ENCODE peak calls at places on chromosomes 4 and X, in eight cellular contexts. One of them, this sample, is unnamed.

GRCh38 chrX:118627084-118627758 is 100.2 kb upstream of the IL13RA1 start:
- DNase-seq in endodermal cell: no peak
- DNase-seq in CD8-positive, alpha-beta memory T cell: no peak
- DNase-seq in heart left ventricle: no peak
- DNase-seq in pancreas: no peak
- DNase-seq in Panc1: no peak
- DNase-seq in osteoblast: no peak
- DNase-seq in tibial nerve: no peak
- DNase-seq in this sample: no peak

GRCh38 chr4:165723051-165723805 is 149.8 kb upstream of the TLL1 start:
- DNase-seq in endodermal cell: no peak
- DNase-seq in CD8-positive, alpha-beta memory T cell: no peak
- DNase-seq in heart left ventricle: no peak
- DNase-seq in pancreas: no peak
- DNase-seq in Panc1: no peak
- DNase-seq in osteoblast: no peak
- DNase-seq in tibial nerve: no peak
- DNase-seq in this sample: no peak

GRCh38 chrX:11913001-11913400 is 155.0 kb downstream of the MSL3 start:
- DNase-seq in endodermal cell: no peak
- DNase-seq in CD8-positive, alpha-beta memory T cell: no peak
- DNase-seq in heart left ventricle: no peak
- DNase-seq in pancreas: no peak
- DNase-seq in Panc1: no peak
- DNase-seq in osteoblast: no peak
- DNase-seq in tibial nerve: no peak
- DNase-seq in this sample: no peak

GRCh38 chrX:11210397-11210796 is 82.8 kb upstream of the AMELX start:
- DNase-seq in endodermal cell: no peak
- DNase-seq in CD8-positive, alpha-beta memory T cell: no peak
- DNase-seq in heart left ventricle: no peak
- DNase-seq in pancreas: no peak
- DNase-seq in Panc1: no peak
- DNase-seq in osteoblast: no peak
- DNase-seq in tibial nerve: no peak
- DNase-seq in this sample: no peak

GRCh38 chr4:172411180-172411579 is 598.0 kb downstream of the GALNTL6 start:
- DNase-seq in endodermal cell: no peak
- DNase-seq in CD8-positive, alpha-beta memory T cell: no peak
- DNase-seq in heart left ventricle: no peak
- DNase-seq in pancreas: no peak
- DNase-seq in Panc1: no peak
- DNase-seq in osteoblast: no peak
- DNase-seq in tibial nerve: no peak
- DNase-seq in this sample: no peak

GRCh38 chr4:39043697-39044363 is 11.6 kb upstream of the TMEM156 start:
- DNase-seq in endodermal cell: no peak
- DNase-seq in CD8-positive, alpha-beta memory T cell: no peak
- DNase-seq in heart left ventricle: no peak
- DNase-seq in pancreas: no peak
- DNase-seq in Panc1: no peak
- DNase-seq in osteoblast: peak; percentile 71
- DNase-seq in tibial nerve: no peak
- DNase-seq in this sample: no peak

GRCh38 chr4:87848622-87849351 is 16.0 kb downstream of the MEPE start:
- DNase-seq in endodermal cell: peak; percentile 74
- DNase-seq in CD8-positive, alpha-beta memory T cell: no peak
- DNase-seq in heart left ventricle: peak; percentile 44
- DNase-seq in pancreas: no peak
- DNase-seq in Panc1: no peak
- DNase-seq in osteoblast: no peak
- DNase-seq in tibial nerve: peak; percentile 69
- DNase-seq in this sample: peak; percentile 29

GRCh38 chrX:49754238-49754857 is 58.6 kb upstream of the PAGE1 start:
- DNase-seq in endodermal cell: peak; percentile 77
- DNase-seq in CD8-positive, alpha-beta memory T cell: peak; percentile 9
- DNase-seq in heart left ventricle: no peak
- DNase-seq in pancreas: no peak
- DNase-seq in Panc1: no peak
- DNase-seq in osteoblast: no peak
- DNase-seq in tibial nerve: peak; percentile 4
- DNase-seq in this sample: peak; percentile 38

GRCh38 chrX:96182366-96182765 is 502.3 kb upstream of the DIAPH2 start:
- DNase-seq in endodermal cell: peak; percentile 86
- DNase-seq in CD8-positive, alpha-beta memory T cell: no peak
- DNase-seq in heart left ventricle: no peak
- DNase-seq in pancreas: no peak
- DNase-seq in Panc1: no peak
- DNase-seq in osteoblast: no peak
- DNase-seq in tibial nerve: no peak
- DNase-seq in this sample: peak; percentile 17

GRCh38 chrX:45385767-45386166 is 185.1 kb upstream of the DIPK2B start:
- DNase-seq in endodermal cell: no peak
- DNase-seq in CD8-positive, alpha-beta memory T cell: no peak
- DNase-seq in heart left ventricle: no peak
- DNase-seq in pancreas: no peak
- DNase-seq in Panc1: no peak
- DNase-seq in osteoblast: no peak
- DNase-seq in tibial nerve: no peak
- DNase-seq in this sample: no peak

GRCh38 chr4:177964693-177965168 is 522.5 kb upstream of the AGA start:
- DNase-seq in endodermal cell: no peak
- DNase-seq in CD8-positive, alpha-beta memory T cell: no peak
- DNase-seq in heart left ventricle: no peak
- DNase-seq in pancreas: no peak
- DNase-seq in Panc1: no peak
- DNase-seq in osteoblast: no peak
- DNase-seq in tibial nerve: no peak
- DNase-seq in this sample: no peak

GRCh38 chr4:173211838-173212237 is 43.2 kb downstream of the GALNT7 start:
- DNase-seq in endodermal cell: no peak
- DNase-seq in CD8-positive, alpha-beta memory T cell: no peak
- DNase-seq in heart left ventricle: no peak
- DNase-seq in pancreas: no peak
- DNase-seq in Panc1: no peak
- DNase-seq in osteoblast: peak; percentile 43
- DNase-seq in tibial nerve: no peak
- DNase-seq in this sample: no peak

GRCh38 chr4:8182858-8183725 is 16.0 kb upstream of the SH3TC1 start:
- DNase-seq in endodermal cell: no peak
- DNase-seq in CD8-positive, alpha-beta memory T cell: no peak
- DNase-seq in heart left ventricle: peak; percentile 91
- DNase-seq in pancreas: no peak
- DNase-seq in Panc1: no peak
- DNase-seq in osteoblast: peak; percentile 97
- DNase-seq in tibial nerve: peak; percentile 87
- DNase-seq in this sample: no peak

GRCh38 chr4:187286536-187286935 is 562.9 kb upstream of the FAT1 start:
- DNase-seq in endodermal cell: no peak
- DNase-seq in CD8-positive, alpha-beta memory T cell: no peak
- DNase-seq in heart left ventricle: no peak
- DNase-seq in pancreas: no peak
- DNase-seq in Panc1: no peak
- DNase-seq in osteoblast: no peak
- DNase-seq in tibial nerve: no peak
- DNase-seq in this sample: no peak

GRCh38 chr4:54032558-54033135 is 31.8 kb downstream of the CHIC2 start:
- DNase-seq in endodermal cell: no peak
- DNase-seq in CD8-positive, alpha-beta memory T cell: no peak
- DNase-seq in heart left ventricle: no peak
- DNase-seq in pancreas: no peak
- DNase-seq in Panc1: no peak
- DNase-seq in osteoblast: no peak
- DNase-seq in tibial nerve: no peak
- DNase-seq in this sample: no peak

GRCh38 chr4:81152839-81153713 is 61.9 kb downstream of the PRKG2 start:
- DNase-seq in endodermal cell: no peak
- DNase-seq in CD8-positive, alpha-beta memory T cell: no peak
- DNase-seq in heart left ventricle: no peak
- DNase-seq in pancreas: no peak
- DNase-seq in Panc1: no peak
- DNase-seq in osteoblast: peak; percentile 44
- DNase-seq in tibial nerve: no peak
- DNase-seq in this sample: no peak
- H3K4me3 ChIP-seq in endodermal cell: no peak overlapping the region
- H3K4me3 ChIP-seq in CD8-positive, alpha-beta memory T cell: no peak overlapping the region
- H3K4me3 ChIP-seq in heart left ventricle: no peak overlapping the region
- H3K4me3 ChIP-seq in pancreas: no peak overlapping the region
- H3K4me3 ChIP-seq in Panc1: peak overlapping the region; percentile 52
- H3K4me3 ChIP-seq in osteoblast: no peak overlapping the region
- H3K4me3 ChIP-seq in tibial nerve: no peak overlapping the region
- H3K4me3 ChIP-seq in this sample: no peak overlapping the region

DNA sequence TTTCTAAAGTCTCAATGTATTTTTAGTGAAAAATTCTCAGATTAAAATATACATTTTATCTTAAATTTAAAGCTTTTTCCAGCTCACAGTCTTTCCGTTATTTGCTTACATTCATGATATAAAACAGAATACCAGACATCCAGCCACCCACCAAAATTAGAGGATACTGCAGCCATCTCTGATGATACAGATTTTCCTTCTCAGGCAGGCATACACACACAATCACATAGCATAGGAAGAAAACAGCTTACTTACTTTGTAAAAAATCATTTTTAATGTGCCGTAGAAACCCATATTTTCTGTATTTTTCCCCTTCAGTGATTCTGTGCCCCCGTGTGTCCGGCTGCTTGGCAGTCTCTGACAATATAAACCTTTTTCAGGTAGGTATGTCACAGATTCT is 183.7 kb downstream of the FBXW7 start:
- DNase-seq in endodermal cell: no peak
- DNase-seq in CD8-positive, alpha-beta memory T cell: no peak
- DNase-seq in heart left ventricle: no peak
- DNase-seq in pancreas: no peak
- DNase-seq in Panc1: no peak
- DNase-seq in osteoblast: no peak
- DNase-seq in tibial nerve: no peak
- DNase-seq in this sample: no peak
- H3K27ac ChIP-seq in endodermal cell: peak overlapping the region; percentile 88
- H3K27ac ChIP-seq in CD8-positive, alpha-beta memory T cell: no peak overlapping the region
- H3K27ac ChIP-seq in heart left ventricle: peak overlapping the region; percentile 47
- H3K27ac ChIP-seq in pancreas: no peak overlapping the region
- H3K27ac ChIP-seq in Panc1: no peak overlapping the region
- H3K27ac ChIP-seq in osteoblast: peak overlapping the region; percentile 90
- H3K27ac ChIP-seq in tibial nerve: peak overlapping the region; percentile 83
- H3K27ac ChIP-seq in this sample: peak overlapping the region; percentile 76

GRCh38 chr4:182921608-182922007 is 4.4 kb upstream of the DCTD start:
- DNase-seq in endodermal cell: no peak
- DNase-seq in CD8-positive, alpha-beta memory T cell: no peak
- DNase-seq in heart left ventricle: no peak
- DNase-seq in pancreas: no peak
- DNase-seq in Panc1: no peak
- DNase-seq in osteoblast: no peak
- DNase-seq in tibial nerve: no peak
- DNase-seq in this sample: no peak
- H3K4me3 ChIP-seq in endodermal cell: no peak overlapping the region
- H3K4me3 ChIP-seq in CD8-positive, alpha-beta memory T cell: no peak overlapping the region
- H3K4me3 ChIP-seq in heart left ventricle: no peak overlapping the region
- H3K4me3 ChIP-seq in pancreas: no peak overlapping the region
- H3K4me3 ChIP-seq in Panc1: no peak overlapping the region
- H3K4me3 ChIP-seq in osteoblast: no peak overlapping the region
- H3K4me3 ChIP-seq in tibial nerve: no peak overlapping the region
- H3K4me3 ChIP-seq in this sample: no peak overlapping the region

DNA sequence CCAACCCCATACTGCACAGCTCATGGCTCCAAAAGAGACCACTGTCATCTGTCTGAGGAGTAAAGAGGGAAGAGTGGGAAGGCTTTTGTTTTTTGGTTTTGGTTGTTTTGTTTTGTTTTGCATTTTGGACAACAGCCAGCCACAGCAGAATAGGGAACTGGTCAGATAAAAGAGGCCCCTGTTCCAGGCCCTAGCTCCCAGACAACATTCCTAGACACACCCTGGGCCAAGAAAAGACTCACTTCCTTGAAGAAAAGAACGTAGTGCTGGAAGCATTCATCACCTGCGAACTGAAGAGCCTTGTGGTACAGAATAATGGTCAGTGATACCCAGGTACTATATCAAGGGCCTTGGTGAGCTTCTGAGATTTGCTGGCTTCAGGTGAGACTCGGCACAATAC is 619.4 kb upstream of the SPANXN1 start:
- DNase-seq in endodermal cell: no peak
- DNase-seq in CD8-positive, alpha-beta memory T cell: no peak
- DNase-seq in heart left ventricle: no peak
- DNase-seq in pancreas: no peak
- DNase-seq in Panc1: no peak
- DNase-seq in osteoblast: no peak
- DNase-seq in tibial nerve: no peak
- DNase-seq in this sample: no peak
- H3K27ac ChIP-seq in endodermal cell: no peak overlapping the region
- H3K27ac ChIP-seq in CD8-positive, alpha-beta memory T cell: no peak overlapping the region
- H3K27ac ChIP-seq in heart left ventricle: no peak overlapping the region
- H3K27ac ChIP-seq in pancreas: no peak overlapping the region
- H3K27ac ChIP-seq in Panc1: no peak overlapping the region
- H3K27ac ChIP-seq in osteoblast: no peak overlapping the region
- H3K27ac ChIP-seq in tibial nerve: no peak overlapping the region
- H3K27ac ChIP-seq in this sample: no peak overlapping the region

DNA sequence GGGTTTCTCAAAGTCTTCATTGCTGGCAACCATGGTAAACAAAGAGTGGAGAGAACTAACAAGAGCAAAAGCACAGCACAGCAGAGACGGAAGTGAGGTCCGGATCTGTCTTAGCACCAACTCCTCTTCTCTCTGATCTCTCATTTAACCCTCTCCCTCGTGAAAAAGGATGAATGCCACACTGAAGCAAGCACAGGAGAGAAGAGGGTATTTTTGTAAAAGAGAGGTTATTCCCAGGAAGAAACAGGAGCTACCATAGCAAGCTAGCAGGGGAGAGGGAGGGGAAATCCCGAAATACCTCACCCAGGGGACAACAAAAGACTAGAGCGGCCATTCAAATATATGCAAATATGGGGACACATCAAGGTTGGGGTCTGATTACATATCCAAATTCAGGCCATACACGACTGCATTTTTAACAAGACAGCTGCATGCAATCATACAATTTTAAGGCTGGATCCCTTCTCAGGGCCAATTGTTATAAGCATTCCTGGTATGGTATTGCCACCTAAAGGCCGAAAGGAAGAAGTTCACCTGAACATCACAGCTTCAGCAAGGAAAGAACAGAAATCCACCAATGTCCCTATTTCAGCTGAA is 46.6 kb downstream of the CD40LG start:
- DNase-seq in endodermal cell: peak; percentile 50
- DNase-seq in CD8-positive, alpha-beta memory T cell: no peak
- DNase-seq in heart left ventricle: no peak
- DNase-seq in pancreas: no peak
- DNase-seq in Panc1: no peak
- DNase-seq in osteoblast: peak; percentile 80
- DNase-seq in tibial nerve: no peak
- DNase-seq in this sample: no peak
- H3K4me3 ChIP-seq in endodermal cell: no peak overlapping the region
- H3K4me3 ChIP-seq in CD8-positive, alpha-beta memory T cell: peak overlapping the region; percentile 38
- H3K4me3 ChIP-seq in heart left ventricle: no peak overlapping the region
- H3K4me3 ChIP-seq in pancreas: no peak overlapping the region
- H3K4me3 ChIP-seq in Panc1: no peak overlapping the region
- H3K4me3 ChIP-seq in osteoblast: no peak overlapping the region
- H3K4me3 ChIP-seq in tibial nerve: no peak overlapping the region
- H3K4me3 ChIP-seq in this sample: no peak overlapping the region

This sample was measured in WERI-Rb-1.